ENCODE peak calls at places on chromosomes 6 and 20, in four cellular contexts. V is uterus, T is body of pancreas, U is ovary. E is an unnamed sample.

GRCh38 chr6:100430962-100431361 is 33.8 kb downstream of the SIM1 start:
- DNase-seq in V (no peak), T (no peak), U (no peak), E (no peak)

GRCh38 chr20:12902992-12903391 is 105.8 kb upstream of the SPTLC3 start:
- DNase-seq in V (no peak), T (no peak), U (no peak), E (no peak)

GRCh38 chr20:1323830-1324597 is 4.9 kb downstream of the SDCBP2 start:
- DNase-seq in V (peak), T (no peak), U (no peak), E (no peak)

GRCh38 chr6:168152306-168152963 is 73.4 kb upstream of the FRMD1 start:
- DNase-seq in V (peak), T (no peak), U (no peak), E (no peak)

GRCh38 chr6:151609146-151609962 is 115.5 kb downstream of the CCDC170 start:
- DNase-seq in V (peak), T (peak), U (peak), E (no peak)

GRCh38 chr6:88662163-88662580 is 301.2 kb downstream of the RNGTT start:
- DNase-seq in V (no peak), T (peak), U (no peak), E (no peak)

GRCh38 chr6:161035182-161035980 is 43.8 kb downstream of the MAP3K4 start:
- DNase-seq in V (no peak), T (no peak), U (no peak), E (no peak)

GRCh38 chr6:27871919-27872633 is 40.1 kb downstream of the OR2B2 start:
- DNase-seq in V (peak), T (peak), U (peak), E (peak)

GRCh38 chr6:89977808-89978748 is 83.8 kb downstream of the GJA10 start:
- DNase-seq in V (no peak), T (no peak), U (no peak), E (peak)

GRCh38 chr6:155142902-155143609 is 120.8 kb upstream of the CLDN20 start:
- DNase-seq in V (no peak), T (no peak), U (no peak), E (no peak)

GRCh38 chr6:95364016-95364604 is 213.2 kb upstream of the MANEA start:
- DNase-seq in V (no peak), T (no peak), U (no peak), E (no peak)

GRCh38 chr6:5541751-5542432 is 280.6 kb downstream of the FARS2 start:
- DNase-seq in V (no peak), T (no peak), U (no peak), E (no peak)

GRCh38 chr20:14569631-14570030 is 232.2 kb upstream of the FLRT3 start:
- DNase-seq in V (no peak), T (no peak), U (no peak), E (no peak)

GRCh38 chr6:37622639-37623038 is 75.0 kb downstream of the MDGA1 start:
- DNase-seq in V (no peak), T (no peak), U (no peak), E (no peak)

GRCh38 chr6:52594216-52594615 is 17.4 kb upstream of the TRAM2 start:
- DNase-seq in V (no peak), T (no peak), U (no peak), E (no peak)

GRCh38 chr6:11538049-11538798 is 675 bp downstream of the TMEM170B start:
- DNase-seq in V (peak), T (peak), U (peak), E (peak)

GRCh38 chr20:38131588-38132121 is 33.4 kb downstream of the TGM2 start:
- DNase-seq in V (no peak), T (no peak), U (no peak), E (no peak)

GRCh38 chr6:15246217-15247211 is 645 bp downstream of the JARID2 start:
- DNase-seq in V (no peak), T (no peak), U (no peak), E (no peak)

GRCh38 chr6:37442416-37443218 is 9.6 kb downstream of the CMTR1 start:
- DNase-seq in V (no peak), T (no peak), U (no peak), E (no peak)

GRCh38 chr20:42319614-42320013 is 701.4 kb upstream of the CHD6 start:
- DNase-seq in V (no peak), T (no peak), U (no peak), E (no peak)

GRCh38 chr6:145241039-145241438 is 494.3 kb downstream of the EPM2A start:
- DNase-seq in V (no peak), T (no peak), U (no peak), E (no peak)

GRCh38 chr6:33818293-33818692 is 14.5 kb upstream of the MLN start:
- DNase-seq in V (no peak), T (no peak), U (no peak), E (no peak)

GRCh38 chr20:15236812-15237211 is 899.4 kb upstream of the FLRT3 start:
- DNase-seq in V (no peak), T (peak), U (no peak), E (no peak)

GRCh38 chr6:135128268-135128914 is 52.7 kb upstream of the MYB start:
- DNase-seq in V (no peak), T (no peak), U (no peak), E (no peak)

GRCh38 chr6:148471624-148472494 is 129.2 kb downstream of the SASH1 start:
- DNase-seq in V (no peak), T (no peak), U (no peak), E (no peak)

GRCh38 chr6:36820700-36821580 is 18.3 kb downstream of the CPNE5 start:
- DNase-seq in V (no peak), T (no peak), U (no peak), E (no peak)

GRCh38 chr20:5535211-5535756 is 214.9 kb upstream of the SHLD1 start:
- DNase-seq in V (no peak), T (peak), U (no peak), E (no peak)

GRCh38 chr6:72564231-72564630 is 57.6 kb upstream of the KCNQ5 start:
- DNase-seq in V (no peak), T (no peak), U (no peak), E (no peak)

GRCh38 chr6:154460306-154461071 is 50.0 kb downstream of the CNKSR3 start:
- DNase-seq in V (no peak), T (peak), U (no peak), E (no peak)

GRCh38 chr6:16354692-16355091 is 116.3 kb downstream of the GMPR start:
- DNase-seq in V (no peak), T (no peak), U (no peak), E (no peak)

GRCh38 chr6:110398778-110399177 is 16.6 kb downstream of the DDO start:
- DNase-seq in V (no peak), T (no peak), U (no peak), E (no peak)

GRCh38 chr6:7243188-7243942 is 69.6 kb downstream of the SSR1 start:
- DNase-seq in V (peak), T (peak), U (no peak), E (no peak)

GRCh38 chr6:144896296-144896695 is 611.2 kb downstream of the UTRN start:
- DNase-seq in V (no peak), T (no peak), U (no peak), E (no peak)

DNA sequence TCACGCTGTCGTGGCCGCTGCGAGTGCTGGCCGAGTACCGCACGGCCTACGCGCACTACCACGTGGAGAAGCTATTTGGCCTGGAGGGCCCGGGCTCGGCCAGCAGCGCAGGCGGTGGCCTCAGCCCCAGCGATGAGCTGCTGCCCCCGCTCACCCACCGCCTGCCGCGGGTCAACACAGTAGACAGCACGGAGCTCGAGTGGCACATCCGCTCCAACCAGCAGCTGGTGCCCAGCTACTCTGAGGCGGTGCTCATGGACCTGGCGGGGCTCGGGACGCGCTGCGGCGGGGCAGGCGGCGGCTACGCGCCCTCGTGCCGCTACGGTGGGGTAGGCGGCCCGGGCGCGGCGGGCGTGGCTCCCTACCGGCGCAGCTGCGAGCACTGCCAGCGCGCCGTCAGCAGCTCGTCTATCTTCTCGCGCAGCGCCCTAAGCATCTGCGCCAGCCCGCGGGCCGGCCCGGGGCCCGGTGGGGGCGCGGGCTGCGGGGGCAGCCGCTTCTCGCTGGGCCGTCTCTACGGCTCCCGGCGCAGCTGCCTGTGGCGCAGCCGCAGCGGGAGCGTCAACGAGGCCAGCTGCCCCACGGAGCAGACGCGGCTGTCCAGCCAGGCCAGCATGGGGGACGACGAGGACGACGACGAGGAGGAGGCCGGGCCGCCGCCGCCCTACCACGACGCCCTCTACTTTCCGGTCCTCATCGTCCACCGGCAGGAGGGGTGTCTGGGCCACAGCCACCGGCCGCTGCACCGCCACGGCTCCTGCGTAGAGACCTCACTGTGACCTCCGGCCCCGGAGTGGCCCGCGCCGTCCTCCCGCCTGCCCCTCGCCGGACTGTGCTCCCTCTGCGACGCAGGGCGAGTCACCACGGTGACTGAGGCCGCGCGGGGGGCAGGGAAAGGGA is 5.7 kb downstream of the TMEM151B start:
- DNase-seq in V (no peak), T (no peak), U (no peak), E (no peak)
- H3K4me3 ChIP-seq in V (no peak), T (no peak), U (no peak), E (peak)

GRCh38 chr6:2859325-2859700 is 17.6 kb upstream of the SERPINB1 start:
- DNase-seq in V (no peak), T (no peak), U (no peak), E (no peak)

GRCh38 chr6:2857580-2858337 is 16.1 kb upstream of the SERPINB1 start:
- DNase-seq in V (no peak), T (no peak), U (peak), E (no peak)

GRCh38 chr6:2857185-2857579 is 15.5 kb upstream of the SERPINB1 start:
- DNase-seq in V (no peak), T (no peak), U (no peak), E (no peak)

GRCh38 chr6:2861071-2861821 is 19.6 kb upstream of the SERPINB1 start:
- DNase-seq in V (no peak), T (no peak), U (no peak), E (no peak)

DNA sequence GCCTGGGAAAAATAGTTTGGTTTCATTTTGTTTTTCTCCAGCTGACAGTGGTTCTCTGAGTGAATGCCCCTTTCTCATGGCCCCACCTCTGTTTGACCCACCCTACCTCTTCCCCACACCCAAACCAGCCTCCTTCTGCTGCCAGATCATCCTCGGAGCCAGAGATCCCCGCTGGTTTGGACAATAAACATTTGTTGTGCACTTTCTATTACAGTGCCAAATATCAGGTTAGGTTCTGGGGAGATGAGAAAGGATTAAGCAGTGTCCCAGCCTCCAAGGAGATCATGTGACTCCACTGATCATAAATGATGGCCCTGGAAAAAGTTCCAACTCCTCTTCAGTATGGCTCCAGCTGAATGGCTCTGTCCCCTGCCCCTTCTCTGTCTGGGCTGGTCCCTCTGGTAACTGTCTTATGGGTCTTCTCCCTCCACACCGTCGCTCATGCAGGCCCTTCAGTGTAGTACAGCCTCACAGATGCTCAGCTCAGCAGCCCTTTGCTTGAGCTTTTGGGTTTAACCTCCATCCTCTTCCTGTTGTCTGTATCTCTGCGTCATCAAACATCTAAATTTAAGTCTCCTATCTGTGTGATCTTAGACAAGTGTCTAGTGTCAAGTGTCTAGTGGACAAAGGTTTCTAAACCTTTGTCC is 17.1 kb upstream of the SERPINB1 start:
- DNase-seq in V (no peak), T (no peak), U (no peak), E (no peak)
- TF ChIP-seq POLR2A in V (no peak), T (no peak), U (no peak), E (no peak)

DNA sequence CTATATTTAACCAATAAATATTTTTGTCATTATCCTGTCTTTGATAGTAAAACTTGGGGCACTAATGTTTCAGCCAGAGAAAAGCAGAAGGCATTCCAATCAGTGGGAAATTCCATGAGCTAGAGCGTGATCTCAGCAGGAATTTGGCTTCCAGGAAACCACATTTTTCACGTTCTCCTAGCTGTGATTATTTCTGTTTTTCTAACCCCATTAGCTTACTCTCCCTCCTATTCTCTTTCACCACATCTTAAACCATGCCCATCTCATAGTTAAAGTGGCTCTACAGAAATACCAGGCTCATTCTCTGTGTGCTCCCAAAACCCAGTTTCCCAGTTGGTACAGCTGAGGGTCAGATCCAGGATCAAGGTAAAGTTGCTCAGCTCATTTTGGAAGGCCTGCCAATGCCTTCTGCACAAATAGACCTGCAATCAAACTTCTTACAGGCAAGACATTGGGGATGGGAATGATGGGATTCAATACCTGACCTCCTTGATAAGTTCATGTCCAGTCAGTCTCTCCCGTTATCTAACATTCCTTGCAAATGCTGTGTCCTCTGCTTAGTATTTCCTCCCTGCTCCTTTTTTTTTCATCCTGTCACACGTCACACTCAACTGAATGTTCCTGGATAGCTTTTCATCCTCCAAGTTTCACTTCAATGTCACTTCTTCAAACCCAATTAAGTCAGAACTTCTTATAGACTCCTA is 33.1 kb upstream of the TMEM30A start:
- DNase-seq in V (no peak), T (no peak), U (no peak), E (no peak)
- H3K27ac ChIP-seq in V (peak), T (no peak), U (no peak), E (peak)

DNA sequence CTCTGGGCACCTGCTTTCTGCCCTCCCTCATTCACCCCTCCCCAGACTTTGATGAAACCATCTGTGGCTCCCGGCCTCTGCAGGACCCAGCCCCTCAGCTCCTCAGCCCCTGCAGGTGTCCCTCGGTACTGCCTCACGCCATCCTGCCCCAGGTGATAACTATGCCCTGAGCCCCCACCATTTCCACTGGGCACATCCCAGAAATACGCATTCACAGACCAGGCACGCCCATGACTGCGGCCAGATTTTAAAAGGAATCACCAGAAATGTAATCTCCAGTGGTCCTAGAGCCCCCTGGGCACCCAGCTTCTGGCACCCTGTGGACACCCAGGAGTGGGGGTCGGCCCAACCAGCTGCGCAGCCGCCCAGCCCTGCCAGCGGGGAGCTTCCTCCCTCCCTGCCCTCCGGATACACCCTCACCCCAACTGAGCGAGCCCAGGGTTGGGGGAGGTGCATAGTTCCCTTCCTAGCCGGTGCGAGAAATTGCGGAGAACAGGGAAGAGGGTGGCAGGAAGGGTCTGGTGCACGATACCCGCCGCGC is 585 bp upstream of the NTSR1 start:
- DNase-seq in V (no peak), T (no peak), U (no peak), E (no peak)
- H3K4me3 ChIP-seq in V (no peak), T (no peak), U (no peak), E (no peak)

DNA sequence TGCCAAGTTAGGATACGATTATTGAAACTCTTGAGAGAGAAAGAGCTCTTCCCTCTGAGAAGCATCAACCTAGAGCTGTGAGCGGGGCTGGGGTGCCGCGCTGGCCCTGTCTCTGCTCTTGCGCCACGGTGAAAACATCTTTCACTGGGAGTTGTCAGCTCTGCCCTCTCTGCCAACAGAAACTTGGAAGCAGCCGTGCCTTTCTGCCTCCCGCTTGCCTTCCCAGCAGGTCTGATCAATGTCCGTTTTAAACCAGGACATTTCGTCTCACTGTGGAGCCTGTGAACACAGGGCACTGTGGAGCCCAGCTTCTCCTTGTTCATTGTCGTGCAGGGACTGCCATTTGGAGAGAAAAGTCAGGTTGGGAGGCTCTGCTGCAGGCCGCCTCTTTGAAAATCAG is 249.2 kb upstream of the PMEPA1 start:
- DNase-seq in V (peak), T (peak), U (no peak), E (no peak)
- TF ChIP-seq POLR2A in V (no peak), T (no peak), U (no peak), E (no peak)

GRCh38 chr20:47243003-47243402 is 113.5 kb downstream of the ZMYND8 start:
- DNase-seq in V (no peak), T (no peak), U (no peak), E (no peak)

GRCh38 chr20:47238780-47239769 is 117.4 kb downstream of the ZMYND8 start:
- DNase-seq in V (no peak), T (no peak), U (no peak), E (no peak)

GRCh38 chr20:47244451-47244850 is 112.0 kb downstream of the ZMYND8 start:
- DNase-seq in V (no peak), T (no peak), U (no peak), E (no peak)

GRCh38 chr20:47243906-47244305 is 112.6 kb downstream of the ZMYND8 start:
- DNase-seq in V (no peak), T (no peak), U (no peak), E (no peak)

GRCh38 chr20:47241345-47241781 is 115.1 kb downstream of the ZMYND8 start:
- DNase-seq in V (peak), T (peak), U (peak), E (no peak)
- H3K27ac ChIP-seq in V (no peak), T (no peak), U (no peak), E (no peak)

GRCh38 chr6:96923400-96923799 is 1.1 kb upstream of the KLHL32 start:
- DNase-seq in V (no peak), T (no peak), U (no peak), E (no peak)
- H3K4me3 ChIP-seq in V (no peak), T (no peak), U (no peak), E (peak)